ENCODE peak calls at places on chromosomes 16 and 17, in four cellular contexts. A, O, L and S are unnamed samples.
A peak's percentile ranks its signal among the peaks of the same experiment; 100 is the strongest.

GRCh38 chr17:48177816-48178215 is 70.2 kb downstream of the SNX11 start:
- DNase-seq in A (no peak), O (no peak), L (no peak), S (no peak)

GRCh38 chr17:10114931-10115535 is 83.4 kb downstream of the GAS7 start:
- DNase-seq in A (peak; percentile 23), O (peak; percentile 97), L (peak; percentile 89), S (peak; percentile 35)

GRCh38 chr16:2838928-2839327 is 8.8 kb downstream of the ZG16B start:
- DNase-seq in A (peak; percentile 35), O (peak; percentile 66), L (peak; percentile 78), S (peak; percentile 80)

GRCh38 chr16:21684199-21684598 is 20.4 kb downstream of the OTOA start:
- DNase-seq in A (peak; percentile 31), O (no peak), L (no peak), S (peak; percentile 12)

GRCh38 chr17:42016411-42016831 is 818 bp downstream of the DNAJC7 start:
- DNase-seq in A (no peak), O (no peak), L (no peak), S (peak; percentile 44)

GRCh38 chr16:86516618-86517003 is 6.3 kb downstream of the FOXF1 start:
- DNase-seq in A (no peak), O (no peak), L (no peak), S (no peak)

GRCh38 chr17:83122834-83123233 is 43.4 kb downstream of the METRNL start:
- DNase-seq in A (no peak), O (peak; percentile 54), L (no peak), S (no peak)

GRCh38 chr16:86733526-86734254 is 155.3 kb downstream of the FOXL1 start:
- DNase-seq in A (no peak), O (no peak), L (no peak), S (no peak)

GRCh38 chr16:9489823-9490467 is 398.5 kb downstream of the HAPSTR1 start:
- DNase-seq in A (no peak), O (no peak), L (no peak), S (no peak)

GRCh38 chr16:77227745-77228144 is 28.5 kb downstream of the SYCE1L start:
- DNase-seq in A (no peak), O (no peak), L (no peak), S (no peak)

GRCh38 chr17:4101127-4101798 is 41.6 kb downstream of the ZZEF1 start:
- DNase-seq in A (no peak), O (no peak), L (no peak), S (no peak)

GRCh38 chr17:74214642-74215331 is 1.4 kb downstream of the TTYH2 start:
- DNase-seq in A (no peak), O (no peak), L (peak; percentile 14), S (peak; percentile 48)

GRCh38 chr17:74738051-74738996 is 1.3 kb downstream of the RAB37 start:
- DNase-seq in A (peak; percentile 64), O (peak; percentile 62), L (no peak), S (peak; percentile 79)

GRCh38 chr16:89119161-89119621 is 25.5 kb downstream of the ACSF3 start:
- DNase-seq in A (no peak), O (peak; percentile 43), L (no peak), S (no peak)

GRCh38 chr17:64378890-64379354 is 11.7 kb downstream of the PECAM1 start:
- DNase-seq in A (no peak), O (no peak), L (no peak), S (peak; percentile 66)

GRCh38 chr17:29124135-29124930 is 55.9 kb downstream of the MYO18A start:
- DNase-seq in A (peak; percentile 13), O (peak; percentile 41), L (peak; percentile 79), S (peak; percentile 88)

GRCh38 chr16:30747331-30747730 is 894 bp upstream of the PHKG2 start:
- DNase-seq in A (no peak), O (no peak), L (peak; percentile 52), S (no peak)

GRCh38 chr16:50769-51591 is 2.4 kb downstream of the POLR3K start:
- DNase-seq in A (no peak), O (no peak), L (no peak), S (no peak)

GRCh38 chr17:18237461-18237860 is 12.0 kb downstream of the LLGL1 start:
- DNase-seq in A (no peak), O (no peak), L (no peak), S (no peak)

GRCh38 chr17:3529817-3530741 is 27.5 kb downstream of the TRPV3 start:
- DNase-seq in A (no peak), O (peak; percentile 65), L (no peak), S (peak; percentile 22)

GRCh38 chr17:49045376-49045775 is 48.2 kb downstream of the IGF2BP1 start:
- DNase-seq in A (no peak), O (no peak), L (peak; percentile 38), S (no peak)

GRCh38 chr16:51433597-51433996 is 282.5 kb upstream of the SALL1 start:
- DNase-seq in A (no peak), O (no peak), L (no peak), S (no peak)

GRCh38 chr16:48932216-48932855 is 322.4 kb upstream of the N4BP1 start:
- DNase-seq in A (no peak), O (no peak), L (no peak), S (no peak)

GRCh38 chr16:30977502-30977901 is 7.5 kb upstream of the HSD3B7 start:
- DNase-seq in A (no peak), O (no peak), L (no peak), S (no peak)

GRCh38 chr17:45320349-45320930 is 3.6 kb upstream of the MAP3K14 start:
- DNase-seq in A (no peak), O (no peak), L (peak; percentile 81), S (peak; percentile 55)

GRCh38 chr16:81076566-81077076 is 417 bp downstream of the C16orf46 start:
- DNase-seq in A (peak; percentile 93), O (peak; percentile 94), L (peak; percentile 89), S (peak; percentile 91)

GRCh38 chr16:57800213-57801097 is 1.8 kb downstream of the KIFC3 start:
- DNase-seq in A (no peak), O (peak; percentile 44), L (no peak), S (no peak)

GRCh38 chr17:56596741-56597494 is 3.4 kb downstream of the NOG start:
- DNase-seq in A (no peak), O (no peak), L (no peak), S (no peak)

GRCh38 chr16:3736116-3736515 is 18.8 kb upstream of the TRAP1 start:
- DNase-seq in A (no peak), O (no peak), L (no peak), S (no peak)